ENCODE peak calls at places on chromosomes 5 and 9, in five cellular contexts. G is GM23338, C is GM23248, B is adrenal gland, A is uterus. S is an unnamed sample.
A peak's percentile ranks its signal among the peaks of the same experiment; 100 is the strongest.

GRCh38 chr9:132887181-132888120 is 8.8 kb downstream of the SPACA9 start:
- DNase-seq in A (no peak), G (no peak), B (no peak), C (no peak), S (no peak)

GRCh38 chr9:136539427-136540412 is 6.1 kb downstream of the NOTCH1 start:
- DNase-seq in G (peak; percentile 70), B (peak; percentile 86), A (peak; percentile 67), C (no peak), S (peak; percentile 11)

GRCh38 chr9:127447416-127448111 is 3.6 kb downstream of the RPL12 start:
- DNase-seq in G (no peak), B (no peak), C (peak; percentile 46), A (no peak), S (peak; percentile 42)

GRCh38 chr5:171520300-171521170 is 101.1 kb downstream of the FGF18 start:
- DNase-seq in A (peak; percentile 60), B (no peak), C (peak; percentile 47), G (peak; percentile 89), S (peak; percentile 66)

GRCh38 chr5:139968547-139969261 is 74.4 kb downstream of the NRG2 start:
- DNase-seq in G (peak; percentile 95), B (peak; percentile 93), A (peak; percentile 84), C (peak; percentile 85), S (peak; percentile 61)

GRCh38 chr5:35778259-35778769 is 78.4 kb upstream of the IL7R start:
- DNase-seq in C (no peak), A (no peak), G (no peak), B (no peak), S (no peak)

GRCh38 chr9:27888661-27889295 is 315.5 kb upstream of the C9orf72 start:
- DNase-seq in C (peak; percentile 6), B (peak; percentile 23), A (no peak), G (peak; percentile 67), S (no peak)

GRCh38 chr5:79774171-79774854 is 84.7 kb downstream of the CMYA5 start:
- DNase-seq in C (peak; percentile 59), A (peak; percentile 25), G (peak; percentile 95), B (no peak), S (no peak)

GRCh38 chr5:78638423-78638822 is 10.1 kb downstream of the LHFPL2 start:
- DNase-seq in A (peak; percentile 53), B (peak; percentile 93), G (no peak), C (peak; percentile 99), S (peak; percentile 91)

GRCh38 chr5:41893074-41893851 is 10.9 kb upstream of the RIMOC1 start:
- DNase-seq in C (no peak), G (no peak), A (no peak), B (no peak), S (no peak)
- H3K4me3 ChIP-seq in C (no peak overlapping the region), G (no peak overlapping the region), A (no peak overlapping the region), B (no peak overlapping the region), S (peak overlapping the region; percentile 26)

DNA sequence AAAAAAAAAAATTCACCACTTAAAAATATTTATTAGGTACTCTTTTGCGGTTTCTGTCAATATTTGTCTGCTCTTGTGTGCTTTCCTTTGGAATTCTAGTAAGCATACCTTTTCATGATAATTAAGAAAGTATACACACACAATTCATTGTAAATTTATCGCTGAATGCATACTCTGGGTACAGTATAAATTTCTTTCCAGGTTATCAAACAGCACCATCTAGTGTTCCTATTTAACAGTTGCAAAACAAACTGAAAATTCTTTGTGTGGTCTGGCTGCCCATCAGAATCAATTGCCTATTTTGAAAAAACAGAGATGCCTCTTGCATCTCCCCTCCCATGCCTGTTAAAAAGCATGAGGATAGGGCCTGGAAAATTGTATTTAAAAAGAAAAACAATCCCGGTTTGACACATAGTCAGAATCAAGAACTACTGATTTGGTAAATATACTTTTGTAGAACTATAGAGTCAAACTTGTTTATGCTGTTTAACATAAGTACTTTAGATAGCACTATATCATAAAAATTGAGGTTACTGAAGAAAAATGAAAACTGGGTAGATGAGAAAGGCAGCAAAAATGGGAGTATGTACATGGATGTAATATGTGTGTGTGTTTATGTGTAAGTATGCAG is 16.2 kb downstream of the PGGT1B start:
- DNase-seq in G (peak; percentile 75), C (peak; percentile 64), B (no peak), A (no peak), S (peak; percentile 29)
- H3K27ac ChIP-seq in G (no peak overlapping the region), C (no peak overlapping the region), B (no peak overlapping the region), A (no peak overlapping the region), S (no peak overlapping the region)

DNA sequence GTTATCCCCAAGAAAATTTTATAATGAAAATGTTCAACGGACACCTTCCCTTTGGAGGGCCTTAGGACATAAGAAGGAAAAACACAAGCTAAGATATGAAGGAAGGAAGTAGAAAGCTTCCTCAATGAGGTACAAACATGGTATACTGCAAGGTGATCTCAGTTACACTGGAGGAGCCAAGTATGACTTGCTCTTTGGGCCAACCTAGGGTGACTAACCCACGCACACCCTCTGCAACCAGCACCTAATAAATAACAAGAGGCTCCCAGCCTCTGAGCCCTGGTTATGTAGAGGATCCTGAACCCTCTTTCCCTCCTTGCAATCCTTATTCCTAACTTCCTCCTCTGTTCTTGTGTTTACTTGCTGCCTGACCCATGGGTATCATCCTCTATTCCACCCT is 38.3 kb upstream of the KCNV2 start:
- DNase-seq in B (no peak), G (no peak), A (no peak), C (peak; percentile 18), S (no peak)
- H3K4me3 ChIP-seq in B (no peak overlapping the region), G (no peak overlapping the region), A (no peak overlapping the region), C (no peak overlapping the region), S (no peak overlapping the region)

GRCh38 chr5:147481376-147481775 is 28.5 kb downstream of the DPYSL3 start:
- DNase-seq in C (peak; percentile 89), B (no peak), A (no peak), G (no peak), S (peak; percentile 98)

GRCh38 chr5:147479949-147480348 is 29.9 kb downstream of the DPYSL3 start:
- DNase-seq in B (no peak), C (peak; percentile 74), A (no peak), G (peak; percentile 76), S (peak; percentile 84)

GRCh38 chr5:147482426-147483196 is 27.3 kb downstream of the DPYSL3 start:
- DNase-seq in A (no peak), B (no peak), C (peak; percentile 29), G (no peak), S (peak; percentile 12)

GRCh38 chr5:147481857-147482256 is 28.0 kb downstream of the DPYSL3 start:
- DNase-seq in G (no peak), A (no peak), C (peak; percentile 69), B (no peak), S (peak; percentile 87)

GRCh38 chr5:147479431-147479830 is 30.4 kb downstream of the DPYSL3 start:
- DNase-seq in G (no peak), B (no peak), A (no peak), C (peak; percentile 37), S (peak; percentile 72)
- H3K27ac ChIP-seq in G (no peak overlapping the region), B (no peak overlapping the region), A (no peak overlapping the region), C (peak overlapping the region; percentile 28), S (no peak overlapping the region)

GRCh38 chr9:89309608-89310485 is 1.1 kb upstream of the CKS2 start:
- DNase-seq in A (no peak), G (peak; percentile 20), C (peak; percentile 30), B (peak; percentile 33), S (no peak)
- H3K4me3 ChIP-seq in A (peak overlapping the region; percentile 60), G (peak overlapping the region; percentile 73), C (peak overlapping the region; percentile 86), B (peak overlapping the region; percentile 87), S (peak overlapping the region; percentile 93)

GRCh38 chr5:178690208-178690607 is 40.3 kb downstream of the ZNF354A start:
- DNase-seq in C (peak; percentile 12), A (no peak), B (no peak), G (no peak), S (no peak)
- H3K27ac ChIP-seq in C (no peak overlapping the region), A (no peak overlapping the region), B (no peak overlapping the region), G (no peak overlapping the region), S (no peak overlapping the region)

GRCh38 chr5:40688127-40688756 is 8.5 kb downstream of the PTGER4 start:
- DNase-seq in B (peak; percentile 91), G (peak; percentile 92), A (peak; percentile 83), C (peak; percentile 84), S (peak; percentile 72)

GRCh38 chr5:40689442-40689841 is 9.7 kb downstream of the PTGER4 start:
- DNase-seq in A (no peak), G (no peak), B (no peak), C (peak; percentile 96), S (peak; percentile 96)

GRCh38 chr5:40685952-40686351 is 6.2 kb downstream of the PTGER4 start:
- DNase-seq in G (no peak), B (no peak), A (no peak), C (no peak), S (no peak)

GRCh38 chr5:40685191-40685590 is 5.5 kb downstream of the PTGER4 start:
- DNase-seq in B (no peak), A (no peak), G (no peak), C (no peak), S (no peak)

GRCh38 chr5:40687316-40687715 is 7.6 kb downstream of the PTGER4 start:
- DNase-seq in A (no peak), C (no peak), B (no peak), G (no peak), S (peak; percentile 24)
- H3K4me3 ChIP-seq in A (no peak overlapping the region), C (no peak overlapping the region), B (no peak overlapping the region), G (no peak overlapping the region), S (no peak overlapping the region)

DNA sequence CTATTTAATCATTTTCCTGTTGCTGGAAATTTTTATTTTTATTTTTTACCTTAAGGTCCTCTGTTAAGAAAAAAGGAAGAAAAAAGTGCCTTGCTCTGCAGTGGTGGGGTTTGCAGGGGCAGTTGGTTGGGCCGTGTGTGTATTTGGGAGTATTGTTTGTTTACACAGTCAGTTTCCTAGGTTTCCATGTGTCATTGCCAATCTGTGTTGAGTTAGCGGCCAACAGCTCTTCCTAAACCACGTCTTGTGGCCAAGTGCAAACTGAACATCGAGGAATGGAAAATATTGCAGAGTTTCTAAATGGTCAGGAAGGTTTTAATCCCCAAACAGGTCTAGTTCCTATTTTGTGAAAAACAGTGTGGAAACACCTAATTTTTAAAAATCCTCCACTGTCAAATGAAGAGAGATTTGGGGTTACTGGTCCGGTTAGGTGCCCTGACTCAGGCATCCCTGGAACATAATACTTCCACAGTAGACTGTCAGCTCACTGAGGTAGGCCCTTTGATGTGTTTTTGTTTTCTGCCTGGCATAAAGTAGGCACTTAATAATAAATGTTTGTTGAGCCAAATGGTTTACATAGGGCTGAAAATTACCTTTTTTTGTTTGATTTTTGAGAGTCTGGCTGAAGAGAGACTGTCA is 37.0 kb downstream of the MAMDC2 start:
- DNase-seq in C (peak; percentile 60), A (peak; percentile 65), B (no peak), G (peak; percentile 48), S (peak; percentile 85)
- H3K27ac ChIP-seq in C (no peak overlapping the region), A (peak overlapping the region; percentile 86), B (no peak overlapping the region), G (no peak overlapping the region), S (peak overlapping the region; percentile 29)

S was measured in fibroblast of lung.